ENCODE peak calls at places on chromosome 15, in five cellular contexts. One of them, this sample, is unnamed.
A peak's percentile ranks its signal among the peaks of the same experiment; 100 is the strongest.

GRCh38 chr15:90031231-90031791 is 30.2 kb downstream of the ZNF710 start:
- DNase-seq in stimulated activated CD4-positive, alpha-beta T cell treated with anti-CD3 and anti-CD28 coated beads, TNF-alpha, amount 100 ng/mL, for 4 hours: no peak
- DNase-seq in skeletal muscle cell: peak; percentile 27
- DNase-seq in HT-29: no peak
- DNase-seq in stimulated activated CD8-positive, alpha-beta memory T cell treated with anti-CD3 and anti-CD28 coated beads, Interleukin-15, amount 100 ng/mL, for 24 hours: no peak
- DNase-seq in this sample: no peak

GRCh38 chr15:52112203-52112750 is 298 bp downstream of the BCL2L10 start:
- DNase-seq in skeletal muscle cell: no peak
- DNase-seq in stimulated activated CD8-positive, alpha-beta memory T cell treated with anti-CD3 and anti-CD28 coated beads, Interleukin-15, amount 100 ng/mL, for 24 hours: no peak
- DNase-seq in stimulated activated CD4-positive, alpha-beta T cell treated with anti-CD3 and anti-CD28 coated beads, TNF-alpha, amount 100 ng/mL, for 4 hours: peak; percentile 6
- DNase-seq in HT-29: peak; percentile 64
- DNase-seq in this sample: peak; percentile 38

GRCh38 chr15:63971427-63971805 is 74.9 kb downstream of the DAPK2 start:
- DNase-seq in stimulated activated CD4-positive, alpha-beta T cell treated with anti-CD3 and anti-CD28 coated beads, TNF-alpha, amount 100 ng/mL, for 4 hours: peak; percentile 31
- DNase-seq in stimulated activated CD8-positive, alpha-beta memory T cell treated with anti-CD3 and anti-CD28 coated beads, Interleukin-15, amount 100 ng/mL, for 24 hours: no peak
- DNase-seq in HT-29: no peak
- DNase-seq in skeletal muscle cell: no peak
- DNase-seq in this sample: no peak

GRCh38 chr15:41928100-41928499 is 34.2 kb upstream of the SPTBN5 start:
- DNase-seq in stimulated activated CD8-positive, alpha-beta memory T cell treated with anti-CD3 and anti-CD28 coated beads, Interleukin-15, amount 100 ng/mL, for 24 hours: no peak
- DNase-seq in HT-29: peak; percentile 78
- DNase-seq in stimulated activated CD4-positive, alpha-beta T cell treated with anti-CD3 and anti-CD28 coated beads, TNF-alpha, amount 100 ng/mL, for 4 hours: no peak
- DNase-seq in skeletal muscle cell: no peak
- DNase-seq in this sample: no peak

GRCh38 chr15:41790756-41791546 is 16.7 kb downstream of the MAPKBP1 start:
- DNase-seq in HT-29: peak; percentile 49
- DNase-seq in stimulated activated CD8-positive, alpha-beta memory T cell treated with anti-CD3 and anti-CD28 coated beads, Interleukin-15, amount 100 ng/mL, for 24 hours: no peak
- DNase-seq in skeletal muscle cell: no peak
- DNase-seq in stimulated activated CD4-positive, alpha-beta T cell treated with anti-CD3 and anti-CD28 coated beads, TNF-alpha, amount 100 ng/mL, for 4 hours: no peak
- DNase-seq in this sample: peak; percentile 47

GRCh38 chr15:69193948-69194827 is 33.8 kb downstream of the GLCE start:
- DNase-seq in stimulated activated CD4-positive, alpha-beta T cell treated with anti-CD3 and anti-CD28 coated beads, TNF-alpha, amount 100 ng/mL, for 4 hours: no peak
- DNase-seq in skeletal muscle cell: peak; percentile 21
- DNase-seq in stimulated activated CD8-positive, alpha-beta memory T cell treated with anti-CD3 and anti-CD28 coated beads, Interleukin-15, amount 100 ng/mL, for 24 hours: no peak
- DNase-seq in HT-29: no peak
- DNase-seq in this sample: no peak

GRCh38 chr15:57146394-57147140 is 228.1 kb downstream of the TCF12 start:
- DNase-seq in stimulated activated CD4-positive, alpha-beta T cell treated with anti-CD3 and anti-CD28 coated beads, TNF-alpha, amount 100 ng/mL, for 4 hours: no peak
- DNase-seq in stimulated activated CD8-positive, alpha-beta memory T cell treated with anti-CD3 and anti-CD28 coated beads, Interleukin-15, amount 100 ng/mL, for 24 hours: no peak
- DNase-seq in HT-29: peak; percentile 82
- DNase-seq in skeletal muscle cell: no peak
- DNase-seq in this sample: no peak

GRCh38 chr15:22786868-22787698 is 639 bp downstream of the NIPA1 start:
- DNase-seq in stimulated activated CD8-positive, alpha-beta memory T cell treated with anti-CD3 and anti-CD28 coated beads, Interleukin-15, amount 100 ng/mL, for 24 hours: no peak
- DNase-seq in skeletal muscle cell: no peak
- DNase-seq in HT-29: peak; percentile 54
- DNase-seq in stimulated activated CD4-positive, alpha-beta T cell treated with anti-CD3 and anti-CD28 coated beads, TNF-alpha, amount 100 ng/mL, for 4 hours: no peak
- DNase-seq in this sample: no peak

GRCh38 chr15:98865397-98866339 is 141.9 kb downstream of the PGPEP1L start:
- DNase-seq in skeletal muscle cell: no peak
- DNase-seq in HT-29: peak; percentile 53
- DNase-seq in stimulated activated CD8-positive, alpha-beta memory T cell treated with anti-CD3 and anti-CD28 coated beads, Interleukin-15, amount 100 ng/mL, for 24 hours: peak; percentile 31
- DNase-seq in stimulated activated CD4-positive, alpha-beta T cell treated with anti-CD3 and anti-CD28 coated beads, TNF-alpha, amount 100 ng/mL, for 4 hours: peak; percentile 47
- DNase-seq in this sample: peak; percentile 86

GRCh38 chr15:88004379-88004778 is 252.2 kb downstream of the NTRK3 start:
- DNase-seq in stimulated activated CD4-positive, alpha-beta T cell treated with anti-CD3 and anti-CD28 coated beads, TNF-alpha, amount 100 ng/mL, for 4 hours: no peak
- DNase-seq in stimulated activated CD8-positive, alpha-beta memory T cell treated with anti-CD3 and anti-CD28 coated beads, Interleukin-15, amount 100 ng/mL, for 24 hours: no peak
- DNase-seq in HT-29: no peak
- DNase-seq in skeletal muscle cell: no peak
- DNase-seq in this sample: no peak

GRCh38 chr15:69535101-69535638 is 82.6 kb downstream of the RPLP1 start:
- DNase-seq in skeletal muscle cell: peak; percentile 23
- DNase-seq in HT-29: no peak
- DNase-seq in stimulated activated CD4-positive, alpha-beta T cell treated with anti-CD3 and anti-CD28 coated beads, TNF-alpha, amount 100 ng/mL, for 4 hours: no peak
- DNase-seq in stimulated activated CD8-positive, alpha-beta memory T cell treated with anti-CD3 and anti-CD28 coated beads, Interleukin-15, amount 100 ng/mL, for 24 hours: no peak
- DNase-seq in this sample: no peak

GRCh38 chr15:49619226-49619625 is 1.4 kb downstream of the FAM227B start:
- DNase-seq in skeletal muscle cell: no peak
- DNase-seq in HT-29: no peak
- DNase-seq in stimulated activated CD4-positive, alpha-beta T cell treated with anti-CD3 and anti-CD28 coated beads, TNF-alpha, amount 100 ng/mL, for 4 hours: no peak
- DNase-seq in stimulated activated CD8-positive, alpha-beta memory T cell treated with anti-CD3 and anti-CD28 coated beads, Interleukin-15, amount 100 ng/mL, for 24 hours: no peak
- DNase-seq in this sample: no peak

GRCh38 chr15:34621675-34622074 is 38.2 kb upstream of the GOLGA8B start:
- DNase-seq in stimulated activated CD4-positive, alpha-beta T cell treated with anti-CD3 and anti-CD28 coated beads, TNF-alpha, amount 100 ng/mL, for 4 hours: no peak
- DNase-seq in HT-29: no peak
- DNase-seq in stimulated activated CD8-positive, alpha-beta memory T cell treated with anti-CD3 and anti-CD28 coated beads, Interleukin-15, amount 100 ng/mL, for 24 hours: no peak
- DNase-seq in skeletal muscle cell: no peak
- DNase-seq in this sample: no peak

GRCh38 chr15:42080585-42081462 is 13.5 kb downstream of the PLA2G4D start:
- DNase-seq in HT-29: peak; percentile 22
- DNase-seq in stimulated activated CD4-positive, alpha-beta T cell treated with anti-CD3 and anti-CD28 coated beads, TNF-alpha, amount 100 ng/mL, for 4 hours: no peak
- DNase-seq in skeletal muscle cell: no peak
- DNase-seq in stimulated activated CD8-positive, alpha-beta memory T cell treated with anti-CD3 and anti-CD28 coated beads, Interleukin-15, amount 100 ng/mL, for 24 hours: no peak
- DNase-seq in this sample: no peak

This sample was measured in left cardiac atrium.